ENCODE peak calls at places on chromosomes 16 and 17, in nine cellular contexts. One of them, this sample, is unnamed.

GRCh38 chr17:21263351-21263750 is 10.1 kb upstream of the NATD1 start:
- DNase-seq in AG09309: peak; percentile 78
- DNase-seq in osteocyte: no peak
- DNase-seq in H9: no peak
- DNase-seq in cardiac fibroblast: peak; percentile 87
- DNase-seq in gastrocnemius medialis: no peak
- DNase-seq in psoas muscle: no peak
- DNase-seq in cardiac muscle cell: no peak
- DNase-seq in fibroblast of mammary gland: peak; percentile 94
- DNase-seq in this sample: peak; percentile 96

GRCh38 chr16:11114366-11115164 is 141.4 kb downstream of the SOCS1 start:
- DNase-seq in cardiac fibroblast: no peak
- DNase-seq in psoas muscle: no peak
- DNase-seq in fibroblast of mammary gland: no peak
- DNase-seq in osteocyte: no peak
- DNase-seq in AG09309: no peak
- DNase-seq in cardiac muscle cell: no peak
- DNase-seq in H9: no peak
- DNase-seq in gastrocnemius medialis: no peak
- DNase-seq in this sample: no peak

GRCh38 chr17:44655983-44656700 is at the start of gene MEIOC:
- DNase-seq in cardiac fibroblast: no peak
- DNase-seq in AG09309: no peak
- DNase-seq in psoas muscle: no peak
- DNase-seq in cardiac muscle cell: peak; percentile 48
- DNase-seq in fibroblast of mammary gland: peak; percentile 17
- DNase-seq in H9: peak; percentile 98
- DNase-seq in gastrocnemius medialis: no peak
- DNase-seq in osteocyte: no peak
- DNase-seq in this sample: peak; percentile 29

GRCh38 chr16:68642436-68643064 is 2.6 kb upstream of the CDH3 start:
- DNase-seq in H9: peak; percentile 89
- DNase-seq in osteocyte: no peak
- DNase-seq in gastrocnemius medialis: no peak
- DNase-seq in AG09309: no peak
- DNase-seq in cardiac muscle cell: peak; percentile 77
- DNase-seq in fibroblast of mammary gland: no peak
- DNase-seq in psoas muscle: no peak
- DNase-seq in cardiac fibroblast: no peak
- DNase-seq in this sample: peak; percentile 81

GRCh38 chr17:41810659-41811548 is 845 bp downstream of the P3H4 start:
- DNase-seq in fibroblast of mammary gland: no peak
- DNase-seq in gastrocnemius medialis: no peak
- DNase-seq in osteocyte: no peak
- DNase-seq in psoas muscle: no peak
- DNase-seq in AG09309: no peak
- DNase-seq in H9: peak; percentile 49
- DNase-seq in cardiac muscle cell: no peak
- DNase-seq in cardiac fibroblast: no peak
- DNase-seq in this sample: no peak

GRCh38 chr17:44972953-44973352 is 4.8 kb upstream of the C1QL1 start:
- DNase-seq in cardiac fibroblast: peak; percentile 56
- DNase-seq in gastrocnemius medialis: no peak
- DNase-seq in AG09309: no peak
- DNase-seq in fibroblast of mammary gland: peak; percentile 47
- DNase-seq in cardiac muscle cell: no peak
- DNase-seq in psoas muscle: no peak
- DNase-seq in H9: no peak
- DNase-seq in osteocyte: no peak
- DNase-seq in this sample: peak; percentile 52

GRCh38 chr17:60390223-60390622 is 1.7 kb downstream of the USP32 start:
- DNase-seq in gastrocnemius medialis: peak; percentile 25
- DNase-seq in osteocyte: no peak
- DNase-seq in psoas muscle: no peak
- DNase-seq in cardiac muscle cell: no peak
- DNase-seq in cardiac fibroblast: peak; percentile 82
- DNase-seq in H9: no peak
- DNase-seq in AG09309: peak; percentile 60
- DNase-seq in fibroblast of mammary gland: peak; percentile 69
- DNase-seq in this sample: peak; percentile 87

GRCh38 chr16:28494141-28494851 is at the start of gene APOBR:
- DNase-seq in AG09309: no peak
- DNase-seq in fibroblast of mammary gland: no peak
- DNase-seq in H9: no peak
- DNase-seq in psoas muscle: no peak
- DNase-seq in gastrocnemius medialis: no peak
- DNase-seq in cardiac fibroblast: no peak
- DNase-seq in osteocyte: no peak
- DNase-seq in cardiac muscle cell: no peak
- DNase-seq in this sample: no peak

GRCh38 chr17:27546624-27547300 is 84.2 kb upstream of the LGALS9 start:
- DNase-seq in gastrocnemius medialis: no peak
- DNase-seq in cardiac fibroblast: peak; percentile 43
- DNase-seq in osteocyte: no peak
- DNase-seq in AG09309: no peak
- DNase-seq in psoas muscle: no peak
- DNase-seq in cardiac muscle cell: no peak
- DNase-seq in H9: no peak
- DNase-seq in fibroblast of mammary gland: no peak
- DNase-seq in this sample: no peak

DNA sequence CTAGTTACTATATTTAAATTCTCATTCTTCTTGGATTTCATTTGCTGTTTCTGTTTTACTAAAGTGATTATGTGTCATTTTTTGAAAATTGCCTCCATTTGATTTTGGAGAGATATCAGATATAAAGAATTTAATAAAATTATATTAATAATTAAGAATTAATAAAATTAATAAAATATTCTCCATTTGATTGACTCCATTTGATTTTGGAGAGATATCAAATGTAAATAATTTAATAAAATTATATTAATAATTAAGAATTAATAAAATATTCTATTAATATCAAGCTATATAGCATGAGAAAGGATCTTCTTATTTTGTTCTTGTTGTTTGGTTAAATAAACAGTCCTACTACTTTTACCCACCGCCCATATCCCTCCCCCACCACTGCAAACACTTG is 23.0 kb downstream of the STXBP4 start:
- DNase-seq in H9: no peak
- DNase-seq in osteocyte: no peak
- DNase-seq in cardiac muscle cell: no peak
- DNase-seq in fibroblast of mammary gland: no peak
- DNase-seq in AG09309: no peak
- DNase-seq in cardiac fibroblast: no peak
- DNase-seq in psoas muscle: no peak
- DNase-seq in gastrocnemius medialis: no peak
- DNase-seq in this sample: no peak
- TF ChIP-seq CTCF in H9: no peak
- TF ChIP-seq CTCF in osteocyte: no peak
- TF ChIP-seq CTCF in cardiac muscle cell: no peak
- TF ChIP-seq CTCF in fibroblast of mammary gland: no peak
- TF ChIP-seq CTCF in AG09309: no peak
- TF ChIP-seq CTCF in cardiac fibroblast: no peak
- TF ChIP-seq CTCF in psoas muscle: no peak
- TF ChIP-seq CTCF in gastrocnemius medialis: no peak
- TF ChIP-seq CTCF in this sample: no peak

GRCh38 chr17:17820457-17821158 is 16.2 kb downstream of the SREBF1 start:
- DNase-seq in fibroblast of mammary gland: no peak
- DNase-seq in gastrocnemius medialis: no peak
- DNase-seq in H9: no peak
- DNase-seq in AG09309: no peak
- DNase-seq in psoas muscle: no peak
- DNase-seq in osteocyte: no peak
- DNase-seq in cardiac muscle cell: no peak
- DNase-seq in cardiac fibroblast: no peak
- DNase-seq in this sample: no peak

GRCh38 chr17:17819111-17819510 is 17.7 kb downstream of the SREBF1 start:
- DNase-seq in AG09309: no peak
- DNase-seq in gastrocnemius medialis: no peak
- DNase-seq in osteocyte: no peak
- DNase-seq in H9: no peak
- DNase-seq in cardiac fibroblast: no peak
- DNase-seq in psoas muscle: no peak
- DNase-seq in cardiac muscle cell: no peak
- DNase-seq in fibroblast of mammary gland: no peak
- DNase-seq in this sample: no peak

GRCh38 chr17:17818088-17818526 is 18.7 kb downstream of the SREBF1 start:
- DNase-seq in cardiac muscle cell: peak; percentile 60
- DNase-seq in H9: no peak
- DNase-seq in osteocyte: no peak
- DNase-seq in cardiac fibroblast: no peak
- DNase-seq in AG09309: no peak
- DNase-seq in psoas muscle: no peak
- DNase-seq in gastrocnemius medialis: no peak
- DNase-seq in fibroblast of mammary gland: peak; percentile 65
- DNase-seq in this sample: peak; percentile 52

GRCh38 chr17:17820046-17820445 is 16.7 kb downstream of the SREBF1 start:
- DNase-seq in fibroblast of mammary gland: no peak
- DNase-seq in H9: no peak
- DNase-seq in cardiac fibroblast: no peak
- DNase-seq in AG09309: no peak
- DNase-seq in cardiac muscle cell: no peak
- DNase-seq in psoas muscle: no peak
- DNase-seq in gastrocnemius medialis: no peak
- DNase-seq in osteocyte: no peak
- DNase-seq in this sample: no peak

DNA sequence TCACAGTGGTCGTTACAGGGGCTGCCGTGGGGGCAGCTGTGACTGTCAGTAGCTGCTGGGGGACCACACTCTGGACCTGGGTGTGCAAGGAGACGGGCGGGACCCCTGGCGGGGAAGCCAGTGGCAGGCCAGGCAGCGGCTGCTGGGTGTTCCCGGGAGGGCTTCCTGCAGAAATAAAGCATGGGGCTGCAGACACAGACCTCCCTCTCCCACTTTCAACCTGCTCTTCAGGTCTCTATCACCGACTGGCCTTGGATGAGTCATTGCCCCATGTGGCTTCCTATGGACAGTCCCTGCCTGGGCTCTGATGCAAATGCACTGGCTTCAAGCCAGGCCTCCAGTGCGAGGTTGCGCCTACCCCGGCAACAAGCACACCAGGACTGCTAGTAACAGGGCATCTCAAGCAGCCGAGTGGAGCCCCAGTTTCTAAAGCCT is 17.2 kb downstream of the SREBF1 start:
- DNase-seq in AG09309: no peak
- DNase-seq in osteocyte: no peak
- DNase-seq in gastrocnemius medialis: peak; percentile 73
- DNase-seq in H9: peak; percentile 85
- DNase-seq in cardiac muscle cell: no peak
- DNase-seq in cardiac fibroblast: peak; percentile 96
- DNase-seq in fibroblast of mammary gland: peak; percentile 93
- DNase-seq in psoas muscle: peak; percentile 85
- DNase-seq in this sample: peak; percentile 93
- TF ChIP-seq CTCF in AG09309: no peak
- TF ChIP-seq CTCF in osteocyte: no peak
- TF ChIP-seq CTCF in gastrocnemius medialis: no peak
- TF ChIP-seq CTCF in H9: no peak
- TF ChIP-seq CTCF in cardiac muscle cell: no peak
- TF ChIP-seq CTCF in cardiac fibroblast: no peak
- TF ChIP-seq CTCF in fibroblast of mammary gland: no peak
- TF ChIP-seq CTCF in psoas muscle: no peak
- TF ChIP-seq CTCF in this sample: no peak

GRCh38 chr17:2369551-2370210 is 31.2 kb downstream of the MNT start:
- DNase-seq in fibroblast of mammary gland: no peak
- DNase-seq in H9: peak; percentile 79
- DNase-seq in AG09309: no peak
- DNase-seq in cardiac fibroblast: no peak
- DNase-seq in cardiac muscle cell: peak; percentile 47
- DNase-seq in gastrocnemius medialis: no peak
- DNase-seq in osteocyte: no peak
- DNase-seq in psoas muscle: no peak
- DNase-seq in this sample: no peak
- TF ChIP-seq CTCF in fibroblast of mammary gland: no peak
- TF ChIP-seq CTCF in H9: peak; percentile 53
- TF ChIP-seq CTCF in AG09309: no peak
- TF ChIP-seq CTCF in cardiac fibroblast: no peak
- TF ChIP-seq CTCF in cardiac muscle cell: peak; percentile 19
- TF ChIP-seq CTCF in gastrocnemius medialis: no peak
- TF ChIP-seq CTCF in osteocyte: no peak
- TF ChIP-seq CTCF in psoas muscle: no peak
- TF ChIP-seq CTCF in this sample: no peak

GRCh38 chr17:58577696-58578095 is 63.3 kb upstream of the MTMR4 start:
- DNase-seq in cardiac muscle cell: peak; percentile 71
- DNase-seq in psoas muscle: peak; percentile 56
- DNase-seq in gastrocnemius medialis: no peak
- DNase-seq in fibroblast of mammary gland: peak; percentile 37
- DNase-seq in H9: peak; percentile 64
- DNase-seq in cardiac fibroblast: peak; percentile 71
- DNase-seq in AG09309: peak; percentile 4
- DNase-seq in osteocyte: no peak
- DNase-seq in this sample: peak; percentile 64
- TF ChIP-seq CTCF in cardiac muscle cell: peak; percentile 81
- TF ChIP-seq CTCF in psoas muscle: peak; percentile 33
- TF ChIP-seq CTCF in gastrocnemius medialis: no peak
- TF ChIP-seq CTCF in fibroblast of mammary gland: peak; percentile 55
- TF ChIP-seq CTCF in H9: peak; percentile 80
- TF ChIP-seq CTCF in cardiac fibroblast: peak; percentile 77
- TF ChIP-seq CTCF in AG09309: peak; percentile 67
- TF ChIP-seq CTCF in osteocyte: peak; percentile 59
- TF ChIP-seq CTCF in this sample: peak; percentile 74

DNA sequence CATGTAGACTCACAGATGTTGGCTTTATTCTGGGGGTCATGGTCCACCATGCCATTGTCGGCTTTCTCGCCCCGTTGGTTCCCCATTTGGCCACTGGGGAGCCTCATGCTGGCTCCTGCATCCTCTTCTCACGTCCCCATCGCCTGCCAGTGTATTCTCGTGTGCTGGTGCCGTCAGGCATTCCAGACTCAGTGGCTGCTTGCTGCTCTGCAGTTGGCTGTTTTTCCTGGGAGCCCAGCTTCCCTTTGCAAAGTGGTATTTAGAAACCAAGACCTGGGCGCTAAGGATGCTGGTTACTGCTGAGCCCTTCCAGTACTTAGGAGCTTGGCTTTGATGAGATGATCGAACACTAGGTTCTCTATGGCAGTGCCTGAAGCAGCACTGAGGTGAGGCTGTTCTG is 19.1 kb downstream of the CRAMP1 start:
- DNase-seq in gastrocnemius medialis: no peak
- DNase-seq in AG09309: no peak
- DNase-seq in cardiac muscle cell: no peak
- DNase-seq in H9: no peak
- DNase-seq in osteocyte: no peak
- DNase-seq in psoas muscle: no peak
- DNase-seq in fibroblast of mammary gland: no peak
- DNase-seq in cardiac fibroblast: no peak
- DNase-seq in this sample: no peak
- TF ChIP-seq CTCF in gastrocnemius medialis: no peak
- TF ChIP-seq CTCF in AG09309: no peak
- TF ChIP-seq CTCF in cardiac muscle cell: no peak
- TF ChIP-seq CTCF in H9: peak; percentile 19
- TF ChIP-seq CTCF in osteocyte: no peak
- TF ChIP-seq CTCF in psoas muscle: no peak
- TF ChIP-seq CTCF in fibroblast of mammary gland: no peak
- TF ChIP-seq CTCF in cardiac fibroblast: no peak
- TF ChIP-seq CTCF in this sample: no peak